ENCODE peak calls at places on chromosome 1, in six cellular contexts. G is brain microvascular endothelial cell; I is neural progenitor cell; R is AG09319; A is pancreas; B is CD8-positive, alpha-beta T cell. O is an unnamed sample.
A peak's percentile ranks its signal among the peaks of the same experiment; 100 is the strongest.

GRCh38 chr1:147627435-147628110 is 42.8 kb downstream of the ACP6 start:
- DNase-seq in G (peak; percentile 28), I (peak; percentile 60), R (peak; percentile 18), A (no peak), B (peak; percentile 50), O (no peak)

GRCh38 chr1:33709780-33710713 is 153.8 kb upstream of the HMGB4 start:
- DNase-seq in G (no peak), I (no peak), R (no peak), A (no peak), B (no peak), O (no peak)

GRCh38 chr1:38614861-38615260 is 244.7 kb downstream of the RRAGC start:
- DNase-seq in G (no peak), I (peak; percentile 32), R (no peak), A (no peak), B (no peak), O (no peak)

GRCh38 chr1:91885716-91886506 is at the start of gene TGFBR3:
- DNase-seq in G (peak; percentile 73), I (peak; percentile 90), R (peak; percentile 91), A (peak; percentile 94), B (peak; percentile 72), O (peak; percentile 90)

GRCh38 chr1:35808376-35809155 is 750 bp downstream of the AGO4 start:
- DNase-seq in G (peak; percentile 16), I (peak; percentile 43), R (no peak), A (peak; percentile 43), B (no peak), O (peak; percentile 47)

GRCh38 chr1:6273380-6273891 is 12.5 kb upstream of the GPR153 start:
- DNase-seq in G (peak; percentile 41), I (peak; percentile 18), R (no peak), A (no peak), B (no peak), O (no peak)

GRCh38 chr1:76802094-76802493 is 65.2 kb upstream of the ST6GALNAC5 start:
- DNase-seq in G (no peak), I (no peak), R (no peak), A (no peak), B (no peak), O (no peak)

GRCh38 chr1:9195651-9196050 is 38.9 kb upstream of the H6PD start:
- DNase-seq in G (no peak), I (no peak), R (no peak), A (no peak), B (no peak), O (no peak)

GRCh38 chr1:22123071-22123390 is 19.9 kb downstream of the WNT4 start:
- DNase-seq in G (no peak), I (no peak), R (no peak), A (no peak), B (no peak), O (no peak)

GRCh38 chr1:5519366-5520135 is 472.7 kb downstream of the NPHP4 start:
- DNase-seq in G (no peak), I (no peak), R (no peak), A (no peak), B (no peak), O (no peak)

GRCh38 chr1:206545351-206545750 is 38.0 kb downstream of the RASSF5 start:
- DNase-seq in G (no peak), I (no peak), R (no peak), A (no peak), B (no peak), O (no peak)
- TF ChIP-seq CTCF in G (no peak), I (no peak), R (no peak), A (no peak), B (no peak), O (no peak)

GRCh38 chr1:209590405-209590804 is 6.9 kb downstream of the CAMK1G start:
- DNase-seq in G (peak; percentile 36), I (peak; percentile 67), R (no peak), A (no peak), B (no peak), O (no peak)
- TF ChIP-seq CTCF in G (peak; percentile 64), I (peak; percentile 47), R (peak; percentile 39), A (no peak), B (no peak), O (no peak)

GRCh38 chr1:59186656-59187055 is 110.2 kb upstream of the FGGY start:
- DNase-seq in G (peak; percentile 69), I (no peak), R (no peak), A (no peak), B (no peak), O (no peak)
- TF ChIP-seq CTCF in G (peak; percentile 22), I (no peak), R (no peak), A (no peak), B (no peak), O (no peak)

DNA sequence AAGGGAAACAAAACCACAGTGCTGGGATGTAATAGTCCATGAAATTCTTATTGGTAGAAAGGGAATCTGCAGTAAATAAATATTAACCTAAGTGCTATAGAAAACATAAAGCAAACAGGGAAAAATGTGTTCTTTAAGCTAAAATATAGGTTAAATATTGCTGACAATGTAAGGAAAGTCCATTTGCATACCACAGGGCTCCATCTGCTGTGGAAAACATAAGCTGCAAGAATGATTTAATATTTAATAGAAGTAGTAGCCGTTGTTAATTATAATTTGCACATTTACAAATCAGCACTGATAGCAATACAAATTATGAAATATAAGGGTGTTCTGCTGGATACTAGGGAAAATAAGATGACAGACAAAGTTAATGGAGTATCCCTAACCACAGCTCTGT is 444.9 kb upstream of the PKN2 start:
- DNase-seq in G (no peak), I (no peak), R (no peak), A (no peak), B (no peak), O (no peak)
- TF ChIP-seq CTCF in G (no peak), I (no peak), R (no peak), A (no peak), B (no peak), O (no peak)

GRCh38 chr1:157173900-157174410 is 35.8 kb upstream of the ETV3 start:
- DNase-seq in G (no peak), I (no peak), R (no peak), A (no peak), B (no peak), O (no peak)

GRCh38 chr1:157168015-157168414 is 29.8 kb upstream of the ETV3 start:
- DNase-seq in G (no peak), I (no peak), R (no peak), A (no peak), B (no peak), O (no peak)

GRCh38 chr1:157167437-157167836 is 29.2 kb upstream of the ETV3 start:
- DNase-seq in G (no peak), I (no peak), R (no peak), A (no peak), B (no peak), O (no peak)

GRCh38 chr1:157166581-157166980 is 28.4 kb upstream of the ETV3 start:
- DNase-seq in G (no peak), I (no peak), R (no peak), A (no peak), B (no peak), O (no peak)

GRCh38 chr1:157170677-157171515 is 32.7 kb upstream of the ETV3 start:
- DNase-seq in G (peak; percentile 38), I (peak; percentile 73), R (no peak), A (no peak), B (no peak), O (no peak)
- TF ChIP-seq CTCF in G (peak; percentile 73), I (peak; percentile 75), R (peak; percentile 47), A (no peak), B (peak; percentile 62), O (peak; percentile 60)

GRCh38 chr1:243846761-243847160 is 3.3 kb downstream of the AKT3 start:
- DNase-seq in G (no peak), I (no peak), R (no peak), A (no peak), B (no peak), O (no peak)
- TF ChIP-seq CTCF in G (no peak), I (no peak), R (no peak), A (no peak), B (no peak), O (no peak)

GRCh38 chr1:175749075-175749474 is 5.7 kb upstream of the TNR start:
- DNase-seq in G (no peak), I (no peak), R (no peak), A (peak; percentile 65), B (no peak), O (no peak)

GRCh38 chr1:175750366-175751111 is 7.1 kb upstream of the TNR start:
- DNase-seq in G (no peak), I (no peak), R (no peak), A (no peak), B (no peak), O (no peak)

GRCh38 chr1:175742790-175743459 is 470 bp downstream of the TNR start:
- DNase-seq in G (peak; percentile 18), I (peak; percentile 84), R (no peak), A (no peak), B (no peak), O (no peak)

DNA sequence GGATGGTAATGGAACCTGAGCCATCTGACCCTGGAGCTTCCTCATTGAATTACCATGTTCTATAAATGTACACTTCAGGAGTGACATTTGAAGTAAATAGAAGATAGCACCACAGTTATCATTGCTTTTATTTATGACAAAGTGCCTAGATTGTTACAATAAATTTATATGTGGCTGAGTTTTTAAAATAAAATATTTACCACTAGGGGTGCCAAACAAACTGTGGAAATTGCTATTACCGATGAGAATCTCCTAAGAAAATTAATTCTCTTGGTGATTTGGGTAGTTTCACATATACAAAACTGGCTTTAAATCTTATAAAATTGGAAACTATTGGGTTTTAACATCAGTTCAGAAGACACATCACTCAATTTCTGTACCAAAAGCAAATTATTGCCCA is 1.4 kb upstream of the TNR start:
- DNase-seq in G (no peak), I (no peak), R (no peak), A (no peak), B (no peak), O (no peak)
- TF ChIP-seq CTCF in G (no peak), I (peak; percentile 48), R (no peak), A (no peak), B (no peak), O (peak; percentile 71)

O was measured in mesothelial cell of epicardium.